ENCODE peak calls at places on chromosomes 3 and 15, in five cellular contexts. A is IMR-90, S is A549, Y is SK-N-SH, O is K562. X is an unnamed sample.

GRCh38 chr15:33200444-33200843 is 5.9 kb upstream of the FMN1 start:
- DNase-seq in A (no peak), S (no peak), Y (no peak), O (no peak), X (no peak)

GRCh38 chr15:32941823-32942222 is 224.0 kb downstream of the GREM1 start:
- DNase-seq in A (no peak), S (no peak), Y (peak; percentile 5), O (no peak), X (no peak)

GRCh38 chr3:126130981-126131750 is 47.2 kb upstream of the SLC41A3 start:
- DNase-seq in A (no peak), S (no peak), Y (peak; percentile 2), O (no peak), X (no peak)

GRCh38 chr3:8503461-8503860 is 1.8 kb downstream of the LMCD1 start:
- DNase-seq in A (no peak), S (no peak), Y (no peak), O (no peak), X (no peak)

GRCh38 chr3:188817103-188817919 is 354.5 kb upstream of the TPRG1 start:
- DNase-seq in A (no peak), S (no peak), Y (no peak), O (no peak), X (no peak)

GRCh38 chr3:185089343-185089742 is 63.5 kb downstream of the C3orf70 start:
- DNase-seq in A (peak; percentile 57), S (no peak), Y (no peak), O (no peak), X (no peak)

GRCh38 chr15:34188711-34189110 is 21.2 kb downstream of the KATNBL1 start:
- DNase-seq in A (no peak), S (no peak), Y (no peak), O (no peak), X (no peak)

GRCh38 chr3:114643342-114643741 is 349.5 kb downstream of the TIGIT start:
- DNase-seq in A (no peak), S (no peak), Y (no peak), O (no peak), X (no peak)

GRCh38 chr3:54835701-54836100 is 92.2 kb downstream of the LRTM1 start:
- DNase-seq in A (no peak), S (no peak), Y (no peak), O (no peak), X (no peak)

DNA sequence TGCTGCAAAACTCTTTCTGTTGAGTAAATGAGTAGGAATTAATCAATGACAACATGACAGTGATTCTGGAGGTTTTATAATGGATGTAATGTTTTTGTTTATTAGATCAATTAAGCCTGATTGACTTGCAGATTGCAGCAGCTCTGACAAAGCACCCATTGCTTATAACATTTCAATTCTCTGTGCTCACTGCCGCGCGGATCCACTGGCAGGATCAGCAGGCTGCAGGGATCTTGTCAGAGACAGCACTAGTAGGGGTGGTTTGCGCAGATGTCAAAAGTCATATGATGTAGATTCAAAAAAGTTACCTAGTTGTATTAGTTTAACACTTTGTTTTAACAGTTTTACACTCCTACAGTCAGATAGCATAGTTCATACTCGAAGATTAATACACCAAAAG is 93.4 kb downstream of the MBNL1 start:
- DNase-seq in A (no peak), S (no peak), Y (no peak), O (no peak), X (no peak)
- H3K4me3 ChIP-seq in A (no peak overlapping the region), S (no peak overlapping the region), Y (no peak overlapping the region), O (no peak overlapping the region), X (no peak overlapping the region)

GRCh38 chr3:79844176-79844575 is 76.4 kb upstream of the ROBO1 start:
- DNase-seq in A (no peak), S (no peak), Y (no peak), O (no peak), X (no peak)

GRCh38 chr3:79847928-79848327 is 80.1 kb upstream of the ROBO1 start:
- DNase-seq in A (no peak), S (no peak), Y (no peak), O (no peak), X (no peak)

GRCh38 chr3:79845546-79845945 is 77.7 kb upstream of the ROBO1 start:
- DNase-seq in A (no peak), S (no peak), Y (no peak), O (no peak), X (no peak)

GRCh38 chr3:79843180-79843579 is 75.4 kb upstream of the ROBO1 start:
- DNase-seq in A (no peak), S (no peak), Y (no peak), O (no peak), X (no peak)

DNA sequence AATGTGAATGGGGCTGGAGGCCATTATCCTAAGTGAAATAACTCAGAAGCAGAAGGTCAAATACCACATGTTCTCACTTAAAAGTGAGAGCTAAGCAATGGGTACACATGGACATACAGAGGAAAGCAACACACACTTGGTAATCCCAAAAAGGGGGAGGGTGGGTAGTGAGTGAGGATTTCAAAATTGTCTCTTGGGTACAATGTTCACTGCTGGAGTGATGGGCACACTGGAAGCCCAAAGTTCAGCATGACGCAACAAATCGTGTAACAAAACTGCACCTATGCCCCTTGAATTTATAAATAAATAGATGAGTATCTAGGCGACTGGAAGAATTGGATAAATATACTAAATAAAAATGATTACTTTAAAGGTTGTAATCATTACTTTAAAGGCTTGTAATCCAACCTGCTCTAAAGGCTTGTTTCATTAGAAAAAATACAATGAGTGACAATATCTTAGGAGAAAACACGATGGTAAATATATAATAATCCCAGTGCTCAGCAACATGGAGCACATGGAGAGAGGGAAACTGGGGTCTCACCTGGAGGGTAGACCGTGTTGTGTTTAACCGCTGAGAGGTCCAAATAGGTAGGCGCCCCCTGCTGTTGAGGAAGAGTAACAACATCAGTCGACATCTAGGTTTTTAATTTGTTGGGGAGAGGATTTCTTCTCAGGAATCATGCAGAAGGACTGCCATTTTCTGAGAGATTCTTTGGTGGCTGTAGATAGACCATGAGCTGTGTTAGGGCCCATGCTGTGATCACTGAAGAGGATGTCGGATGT is 78.5 kb upstream of the ROBO1 start:
- DNase-seq in A (no peak), S (no peak), Y (no peak), O (peak; percentile 4), X (no peak)
- TF ChIP-seq RCOR1 in A (no peak), S (no peak), Y (no peak), O (no peak), X (no peak)

DNA sequence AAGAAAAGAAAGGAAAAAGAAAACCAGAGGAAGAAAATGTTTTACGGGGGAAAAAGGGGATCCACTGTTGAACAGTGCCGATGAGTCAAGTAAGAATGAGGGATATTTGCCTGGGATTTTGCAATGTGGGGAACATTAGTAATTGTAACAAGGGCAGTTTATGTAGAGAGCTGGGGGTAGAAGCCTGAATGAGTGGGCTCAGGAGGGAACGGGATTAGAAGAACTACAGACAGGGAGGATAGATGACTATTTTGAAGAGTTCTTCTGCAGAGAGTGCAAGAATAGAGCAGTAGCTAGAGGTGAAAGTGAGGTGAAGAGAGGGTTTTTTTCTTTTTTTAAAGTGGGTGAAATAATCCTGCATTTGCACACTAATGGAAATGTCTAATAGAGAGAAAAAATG is 28.7 kb downstream of the GATM start:
- DNase-seq in A (no peak), S (no peak), Y (no peak), O (no peak), X (no peak)
- TF ChIP-seq CTCF in A (no peak), S (no peak), Y (no peak), O (no peak), X (no peak)

GRCh38 chr15:68420186-68420684 is 11.7 kb downstream of the ITGA11 start:
- DNase-seq in A (no peak), S (no peak), Y (no peak), O (no peak), X (no peak)
- H3K4me3 ChIP-seq in A (no peak overlapping the region), S (no peak overlapping the region), Y (no peak overlapping the region), O (no peak overlapping the region), X (no peak overlapping the region)

GRCh38 chr15:93124126-93124525 is 35.1 kb upstream of the RGMA start:
- DNase-seq in A (no peak), S (no peak), Y (no peak), O (no peak), X (no peak)

GRCh38 chr15:93126496-93127083 is 37.6 kb upstream of the RGMA start:
- DNase-seq in A (no peak), S (no peak), Y (no peak), O (no peak), X (no peak)

GRCh38 chr15:93118904-93119303 is 29.9 kb upstream of the RGMA start:
- DNase-seq in A (no peak), S (no peak), Y (no peak), O (no peak), X (no peak)

GRCh38 chr15:93121089-93121488 is 32.1 kb upstream of the RGMA start:
- DNase-seq in A (no peak), S (no peak), Y (no peak), O (no peak), X (no peak)

GRCh38 chr15:93121994-93122910 is 33.2 kb upstream of the RGMA start:
- DNase-seq in A (no peak), S (no peak), Y (no peak), O (no peak), X (no peak)
- TF ChIP-seq RCOR1 in A (no peak), S (no peak), Y (no peak), O (no peak), X (no peak)

GRCh38 chr3:7407107-7407506 is 546.2 kb downstream of the GRM7 start:
- DNase-seq in A (no peak), S (no peak), Y (no peak), O (no peak), X (no peak)
- TF ChIP-seq CTCF in A (no peak), S (no peak), Y (no peak), O (no peak), X (no peak)

X was measured in GM12878.